ENCODE peak calls at places on chromosomes 1 and 21, in eight cellular contexts. W, C, Q, Y, X, U, V and T are unnamed samples.

GRCh38 chr21:43207868-43208267 is 39.1 kb downstream of the CRYAA start:
- DNase-seq in W (no peak), Q (no peak), X (no peak), U (no peak), V (no peak), Y (no peak), C (no peak), T (no peak)

GRCh38 chr1:28326980-28327379 is 1.9 kb upstream of the MED18 start:
- DNase-seq in W (no peak), U (no peak), Y (peak; percentile 20), C (no peak), Q (no peak), V (no peak), X (no peak), T (no peak)

GRCh38 chr21:35974801-35975200 is 85.5 kb downstream of the SETD4 start:
- DNase-seq in C (no peak), V (peak; percentile 22), Q (no peak), U (no peak), W (peak; percentile 61), Y (no peak), X (peak; percentile 12), T (no peak)

GRCh38 chr1:8571200-8571984 is 246.0 kb downstream of the RERE start:
- DNase-seq in Q (no peak), U (no peak), Y (peak; percentile 64), C (no peak), X (peak; percentile 75), V (peak; percentile 47), W (peak; percentile 70), T (no peak)

GRCh38 chr1:165543651-165544452 is at the start of gene LRRC52:
- DNase-seq in W (no peak), Q (no peak), Y (no peak), X (no peak), U (peak; percentile 70), V (peak; percentile 82), C (peak; percentile 77), T (no peak)

GRCh38 chr1:8665824-8666223 is 151.6 kb downstream of the RERE start:
- DNase-seq in Y (no peak), W (no peak), V (no peak), X (no peak), Q (no peak), C (no peak), U (no peak), T (no peak)

GRCh38 chr1:55959136-55959548 is 620.2 kb downstream of the PLPP3 start:
- DNase-seq in C (no peak), W (no peak), Y (no peak), Q (no peak), U (no peak), V (no peak), X (peak; percentile 16), T (no peak)

GRCh38 chr1:3066826-3067225 is 2.2 kb upstream of the PRDM16 start:
- DNase-seq in Y (no peak), V (peak; percentile 35), C (no peak), X (no peak), Q (no peak), U (peak; percentile 45), W (no peak), T (no peak)

GRCh38 chr1:54256756-54257155 is 56.8 kb downstream of the MRPL37 start:
- DNase-seq in V (no peak), W (no peak), C (no peak), Y (no peak), X (no peak), Q (no peak), U (no peak), T (no peak)

GRCh38 chr1:214943054-214943453 is 139.5 kb upstream of the KCNK2 start:
- DNase-seq in W (no peak), X (no peak), Y (no peak), C (no peak), Q (no peak), U (no peak), V (no peak), T (no peak)

GRCh38 chr1:153750026-153750995 is 22.5 kb downstream of the INTS3 start:
- DNase-seq in C (no peak), Y (no peak), W (peak; percentile 48), Q (no peak), V (no peak), X (no peak), U (no peak), T (no peak)

GRCh38 chr1:152743371-152744145 is 14.3 kb upstream of the KPRP start:
- DNase-seq in Q (no peak), U (no peak), V (no peak), X (no peak), W (no peak), C (no peak), Y (no peak), T (no peak)

GRCh38 chr1:91555821-91556531 is 55.3 kb downstream of the CDC7 start:
- DNase-seq in Y (no peak), C (no peak), W (peak; percentile 84), V (no peak), Q (no peak), X (peak; percentile 68), U (no peak), T (peak; percentile 36)

GRCh38 chr1:228048120-228048519 is 34.4 kb upstream of the ARF1 start:
- DNase-seq in Y (no peak), X (no peak), Q (no peak), C (no peak), W (no peak), U (no peak), V (no peak), T (no peak)

GRCh38 chr1:165762725-165763124 is 5.9 kb downstream of the TMCO1 start:
- DNase-seq in W (no peak), X (no peak), U (no peak), Q (no peak), V (no peak), Y (no peak), C (no peak), T (no peak)

GRCh38 chr1:51234721-51235425 is 1.2 kb upstream of the RNF11 start:
- DNase-seq in U (peak; percentile 70), V (peak; percentile 64), C (peak; percentile 44), Q (peak; percentile 89), Y (peak; percentile 84), W (peak; percentile 25), X (peak; percentile 41), T (peak; percentile 79)

GRCh38 chr1:197367631-197368030 is 99.6 kb downstream of the CRB1 start:
- DNase-seq in C (no peak), U (no peak), X (no peak), Q (no peak), W (no peak), V (no peak), Y (no peak), T (no peak)

GRCh38 chr1:5345556-5345955 is 646.7 kb downstream of the NPHP4 start:
- DNase-seq in C (no peak), X (no peak), W (no peak), Y (no peak), U (no peak), V (no peak), Q (no peak), T (no peak)

GRCh38 chr21:34730194-34730593 is 61.4 kb downstream of the CLIC6 start:
- DNase-seq in C (no peak), V (no peak), U (no peak), W (no peak), Y (no peak), Q (no peak), X (no peak), T (no peak)

GRCh38 chr1:193062698-193063463 is 3.5 kb downstream of the RO60 start:
- DNase-seq in U (no peak), Y (no peak), C (no peak), X (peak; percentile 14), Q (no peak), W (no peak), V (no peak), T (no peak)

GRCh38 chr1:93919780-93920179 is 10.6 kb upstream of the GCLM start:
- DNase-seq in X (no peak), Q (no peak), C (no peak), U (no peak), W (no peak), V (no peak), Y (no peak), T (no peak)

GRCh38 chr1:93925206-93925605 is 16.0 kb upstream of the GCLM start:
- DNase-seq in Y (no peak), U (no peak), Q (no peak), C (no peak), V (no peak), X (no peak), W (no peak), T (no peak)
- H3K4me3 ChIP-seq in Y (no peak overlapping the region), U (no peak overlapping the region), Q (no peak overlapping the region), C (no peak overlapping the region), V (no peak overlapping the region), X (no peak overlapping the region), W (no peak overlapping the region), T (no peak overlapping the region)

GRCh38 chr1:42765832-42766722 is 751 bp downstream of the P3H1 start:
- DNase-seq in C (peak; percentile 23), W (peak; percentile 87), X (peak; percentile 84), Q (no peak), Y (peak; percentile 58), V (peak; percentile 35), U (no peak), T (no peak)
- TF ChIP-seq CTCF in C (peak; percentile 52), W (peak; percentile 66), X (peak; percentile 75), Q (peak; percentile 56), Y (peak; percentile 72), V (no peak), U (peak; percentile 46), T (peak; percentile 38)

GRCh38 chr1:205118810-205119209 is 3.0 kb downstream of the RBBP5 start:
- DNase-seq in U (no peak), Y (no peak), V (no peak), Q (no peak), C (no peak), W (no peak), X (no peak), T (no peak)

GRCh38 chr1:205124726-205125125 is 2.9 kb upstream of the RBBP5 start:
- DNase-seq in C (no peak), X (no peak), W (no peak), V (no peak), Q (peak; percentile 34), U (no peak), Y (peak; percentile 22), T (peak; percentile 56)

GRCh38 chr1:205121660-205122488 is at the start of gene RBBP5:
- DNase-seq in W (peak; percentile 99), Q (peak; percentile 97), C (peak; percentile 94), V (peak; percentile 94), Y (peak; percentile 99), X (peak; percentile 99), U (peak; percentile 96), T (peak; percentile 95)

GRCh38 chr1:205127646-205128045 is 5.9 kb upstream of the RBBP5 start:
- DNase-seq in X (no peak), U (peak; percentile 49), W (no peak), Y (no peak), V (no peak), Q (no peak), C (no peak), T (no peak)

DNA sequence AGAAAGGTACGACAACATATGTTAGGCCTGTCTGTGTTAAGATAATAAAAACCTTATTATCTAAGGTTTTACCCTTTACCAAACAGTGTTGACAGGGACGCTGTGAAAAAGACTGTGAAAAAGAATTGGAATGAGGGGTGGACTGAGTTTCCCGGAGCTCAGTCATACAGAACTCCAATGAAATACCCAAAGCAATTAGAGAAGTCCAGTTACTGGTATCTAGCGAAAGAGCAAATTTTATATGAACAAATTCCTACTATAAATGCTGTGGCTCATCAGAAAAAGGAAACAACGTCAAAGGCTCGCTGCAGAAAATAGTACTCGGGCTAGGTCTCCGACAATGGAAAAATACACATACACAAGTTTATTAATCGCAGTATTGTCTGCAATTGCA is 708 bp upstream of the RBBP5 start:
- DNase-seq in V (no peak), Y (no peak), Q (no peak), X (no peak), C (no peak), W (no peak), U (no peak), T (no peak)
- H3K4me3 ChIP-seq in V (peak overlapping the region; percentile 79), Y (peak overlapping the region; percentile 91), Q (peak overlapping the region; percentile 88), X (peak overlapping the region; percentile 89), C (peak overlapping the region; percentile 85), W (peak overlapping the region; percentile 92), U (peak overlapping the region; percentile 92), T (peak overlapping the region; percentile 100)

GRCh38 chr1:154760469-154760933 is 109.6 kb downstream of the KCNN3 start:
- DNase-seq in V (peak; percentile 65), X (peak; percentile 19), U (peak; percentile 85), W (peak; percentile 27), Q (no peak), Y (peak; percentile 14), C (peak; percentile 77), T (peak; percentile 75)
- TF ChIP-seq CTCF in V (peak; percentile 80), X (peak; percentile 63), U (peak; percentile 83), W (peak; percentile 76), Q (peak; percentile 81), Y (peak; percentile 62), C (peak; percentile 88), T (peak; percentile 67)